ENCODE peak calls at places on chromosomes 7 and 10, in four cellular contexts. H is K562, X is HepG2, Z is GM12878. R is an unnamed sample.

GRCh38 chr7:148286150-148286549 is 304.4 kb upstream of the C7orf33 start:
- DNase-seq in H (no peak), X (peak; percentile 44), Z (no peak), R (peak; percentile 65)

GRCh38 chr10:3292601-3293000 is 120.0 kb upstream of the PITRM1 start:
- DNase-seq in H (no peak), X (no peak), Z (no peak), R (no peak)

GRCh38 chr7:38192347-38192746 is 14.3 kb downstream of the STARD3NL start:
- DNase-seq in H (no peak), X (no peak), Z (no peak), R (no peak)

GRCh38 chr10:6256439-6256838 is 53.7 kb downstream of the PFKFB3 start:
- DNase-seq in H (no peak), X (no peak), Z (no peak), R (no peak)

GRCh38 chr7:127658979-127659378 is 7.0 kb downstream of the SND1 start:
- DNase-seq in H (no peak), X (no peak), Z (no peak), R (no peak)

GRCh38 chr7:36565792-36566356 is 158.4 kb downstream of the AOAH start:
- DNase-seq in H (no peak), X (no peak), Z (no peak), R (no peak)

GRCh38 chr7:94374231-94374630 is 20.5 kb upstream of the COL1A2 start:
- DNase-seq in H (no peak), X (no peak), Z (no peak), R (no peak)

GRCh38 chr7:85095357-85095756 is 91.5 kb downstream of the SEMA3D start:
- DNase-seq in H (no peak), X (no peak), Z (no peak), R (no peak)

GRCh38 chr7:22429386-22429785 is 70.6 kb downstream of the STEAP1B start:
- DNase-seq in H (no peak), X (no peak), Z (no peak), R (no peak)

GRCh38 chr10:56487746-56488145 is 126.7 kb upstream of the ZWINT start:
- DNase-seq in H (no peak), X (no peak), Z (no peak), R (no peak)

GRCh38 chr10:103083977-103084320 is 109.1 kb downstream of the NT5C2 start:
- DNase-seq in H (no peak), X (no peak), Z (no peak), R (no peak)

GRCh38 chr10:103080891-103081581 is 112.0 kb downstream of the NT5C2 start:
- DNase-seq in H (no peak), X (no peak), Z (no peak), R (no peak)

GRCh38 chr10:103082683-103083082 is 110.4 kb downstream of the NT5C2 start:
- DNase-seq in H (no peak), X (no peak), Z (no peak), R (no peak)

GRCh38 chr10:103086261-103086660 is 106.8 kb downstream of the NT5C2 start:
- DNase-seq in H (no peak), X (no peak), Z (no peak), R (no peak)

DNA sequence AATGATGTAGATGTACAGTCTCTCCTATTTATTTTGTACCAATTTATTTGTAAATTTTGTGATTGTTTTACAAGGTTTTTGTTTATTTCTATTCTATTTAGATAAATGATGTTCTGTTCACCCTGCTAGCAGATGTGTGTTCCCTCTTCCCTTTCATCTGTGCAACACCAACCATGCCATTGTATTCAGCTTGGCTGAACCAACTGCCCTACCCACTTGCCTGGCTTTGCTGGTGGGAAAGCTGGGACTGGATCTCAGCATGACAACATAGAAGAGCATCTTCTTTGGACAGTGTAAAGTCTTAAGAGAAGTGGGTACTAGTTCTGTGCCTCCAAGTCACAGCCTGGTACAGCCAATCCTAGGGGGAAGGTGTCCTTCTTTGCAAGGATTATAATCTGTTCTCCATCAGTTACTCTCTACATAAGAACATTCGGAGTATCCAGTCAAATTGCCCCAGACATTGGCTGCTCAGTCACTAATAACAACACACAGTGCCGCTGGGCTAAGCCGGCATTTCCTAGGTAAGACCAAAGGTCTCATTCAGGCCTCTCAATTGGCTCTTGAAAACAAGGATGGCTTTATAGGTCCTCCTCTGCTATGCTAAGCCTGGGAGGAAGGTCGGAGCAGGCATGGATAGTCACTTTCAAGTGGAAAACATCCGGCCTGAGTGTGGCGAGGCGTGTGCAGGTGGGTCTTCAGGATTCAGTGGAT is 109.7 kb downstream of the NT5C2 start:
- DNase-seq in H (no peak), X (peak; percentile 85), Z (no peak), R (no peak)
- TF ChIP-seq FOXM1 in H (no peak), X (no peak), Z (no peak), R (no peak)

GRCh38 chr7:1536768-1537630 is 6.5 kb downstream of the MAFK start:
- DNase-seq in H (peak; percentile 71), X (peak; percentile 93), Z (no peak), R (peak; percentile 87)
- H3K9ac ChIP-seq in H (peak overlapping the region; percentile 73), X (peak overlapping the region; percentile 82), Z (no peak overlapping the region), R (peak overlapping the region; percentile 98)

DNA sequence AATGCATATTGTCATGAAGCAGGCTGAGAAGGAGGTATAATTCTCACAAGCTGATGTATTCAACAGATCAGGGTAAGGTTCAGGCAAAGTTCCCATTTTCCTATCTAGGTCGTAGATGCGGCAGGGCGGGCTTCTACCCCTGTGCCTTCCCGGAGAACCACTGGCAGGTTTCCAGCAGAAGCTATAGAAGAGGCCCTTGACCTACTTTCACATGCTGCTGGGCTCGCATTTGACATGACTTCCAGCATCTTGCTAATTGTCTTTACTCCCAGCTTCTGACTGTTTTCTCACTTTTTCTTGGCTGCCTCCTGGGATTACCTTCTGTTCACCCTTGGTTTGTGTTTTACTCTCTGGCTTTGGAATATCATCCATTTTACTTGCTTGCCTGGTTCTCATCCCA is 32.6 kb upstream of the ORC5 start:
- DNase-seq in H (no peak), X (no peak), Z (no peak), R (no peak)
- TF ChIP-seq FOXM1 in H (no peak), X (no peak), Z (no peak), R (no peak)

GRCh38 chr10:103514244-103514643 is 20.7 kb downstream of the NEURL1 start:
- DNase-seq in H (no peak), X (no peak), Z (no peak), R (peak; percentile 2)

GRCh38 chr10:103512166-103512565 is 18.7 kb downstream of the NEURL1 start:
- DNase-seq in H (no peak), X (no peak), Z (no peak), R (peak; percentile 2)

GRCh38 chr10:103510791-103511757 is 17.6 kb downstream of the NEURL1 start:
- DNase-seq in H (no peak), X (no peak), Z (no peak), R (peak; percentile 1)

GRCh38 chr10:103512591-103513382 is 19.3 kb downstream of the NEURL1 start:
- DNase-seq in H (no peak), X (peak; percentile 56), Z (no peak), R (peak; percentile 17)

DNA sequence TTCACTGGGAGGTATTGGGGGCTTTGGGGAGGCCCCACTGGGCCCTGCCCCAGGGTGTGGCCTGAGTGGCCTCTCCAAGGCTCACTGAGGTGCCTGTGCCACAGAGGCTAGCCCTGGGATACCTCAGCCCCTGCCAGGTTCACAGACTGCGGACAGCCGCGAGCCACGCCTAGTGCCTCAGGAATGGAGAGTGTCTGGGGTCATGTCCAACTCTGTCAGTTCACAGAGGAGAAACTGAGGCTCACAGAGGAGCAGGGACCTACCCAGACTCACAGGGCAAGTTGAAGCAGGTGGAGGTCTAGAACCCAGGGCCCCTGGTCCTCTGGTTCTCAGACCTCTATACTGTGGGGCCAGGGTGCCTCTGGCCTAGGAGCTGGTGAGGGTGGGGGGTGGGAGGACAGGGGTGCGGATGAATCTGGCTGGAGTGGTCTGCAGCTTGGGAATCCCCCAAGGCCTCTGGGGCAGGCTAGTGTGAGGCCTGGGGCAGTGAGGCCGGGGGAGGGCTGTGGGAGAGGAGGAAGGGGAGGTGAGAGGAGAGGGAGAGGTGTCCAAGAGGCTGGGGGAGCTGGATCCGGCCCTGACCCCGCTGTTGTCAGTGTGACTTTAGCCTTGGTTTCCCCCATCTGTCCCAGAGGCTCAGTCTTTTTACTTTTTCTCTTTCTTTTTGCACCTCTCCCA is 20.0 kb downstream of the NEURL1 start:
- DNase-seq in H (no peak), X (no peak), Z (no peak), R (peak; percentile 16)
- H3K9ac ChIP-seq in H (no peak overlapping the region), X (no peak overlapping the region), Z (no peak overlapping the region), R (no peak overlapping the region)

DNA sequence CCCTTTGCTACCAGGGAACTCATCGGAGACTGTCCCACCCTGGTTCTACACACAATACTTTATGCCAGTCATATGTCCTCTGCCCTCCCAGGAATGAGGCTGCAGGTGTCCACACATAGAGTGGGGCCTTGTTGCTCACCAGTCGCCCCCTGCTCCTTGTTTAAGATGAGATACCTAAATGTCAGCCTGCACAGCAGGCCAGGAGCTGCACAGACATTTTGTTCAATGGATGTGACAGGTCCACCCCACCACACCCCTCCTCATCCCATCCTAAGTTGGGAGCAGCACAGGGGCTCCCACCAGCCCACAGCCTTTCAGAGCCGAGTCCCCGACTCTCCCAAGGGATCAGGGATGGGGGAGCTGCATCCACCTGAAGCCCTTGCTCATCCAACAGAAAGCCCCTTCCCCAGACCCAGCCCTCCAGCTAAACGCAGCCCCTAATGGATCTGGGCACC is 6.2 kb upstream of the GRID1 start:
- DNase-seq in H (no peak), X (no peak), Z (no peak), R (no peak)
- TF ChIP-seq FOXM1 in H (no peak), X (no peak), Z (no peak), R (no peak)